ENCODE peak calls at places on chromosomes 1 and 21, in seven cellular contexts. P, L, I, W, B, M and G are unnamed samples.

GRCh38 chr21:43861716-43862115 is 3.3 kb upstream of the AGPAT3 start:
- DNase-seq in P (no peak), L (no peak), I (no peak), W (no peak), B (no peak), M (no peak), G (no peak)

GRCh38 chr1:117453958-117454357 is 86.7 kb downstream of the MAN1A2 start:
- DNase-seq in P (no peak), L (peak), I (no peak), W (no peak), B (no peak), M (no peak), G (no peak)

GRCh38 chr1:23084880-23085279 is 65.6 kb downstream of the KDM1A start:
- DNase-seq in P (no peak), L (no peak), I (no peak), W (no peak), B (no peak), M (no peak), G (no peak)

GRCh38 chr1:8554956-8555534 is 237.1 kb downstream of the SLC45A1 start:
- DNase-seq in P (no peak), L (peak), I (no peak), W (peak), B (peak), M (peak), G (no peak)

GRCh38 chr1:37562984-37563383 is 6.2 kb downstream of the DNALI1 start:
- DNase-seq in P (no peak), L (no peak), I (no peak), W (no peak), B (no peak), M (no peak), G (no peak)

GRCh38 chr1:117656202-117656641 is 50.4 kb downstream of the TENT5C start:
- DNase-seq in P (no peak), L (no peak), I (no peak), W (no peak), B (no peak), M (no peak), G (no peak)

GRCh38 chr1:201396859-201397464 is 2.2 kb downstream of the LAD1 start:
- DNase-seq in P (peak), L (peak), I (no peak), W (no peak), B (no peak), M (peak), G (no peak)

GRCh38 chr21:42534361-42534900 is 20.8 kb downstream of the SLC37A1 start:
- DNase-seq in P (no peak), L (no peak), I (no peak), W (no peak), B (no peak), M (peak), G (no peak)

GRCh38 chr1:80994934-80995333 is 805.8 kb upstream of the ADGRL2 start:
- DNase-seq in P (no peak), L (no peak), I (no peak), W (no peak), B (peak), M (no peak), G (no peak)

GRCh38 chr1:245684111-245684510 is 529.3 kb downstream of the KIF26B start:
- DNase-seq in P (no peak), L (no peak), I (no peak), W (no peak), B (no peak), M (no peak), G (no peak)

GRCh38 chr1:200526709-200527612 is 93.6 kb downstream of the KIF14 start:
- DNase-seq in P (no peak), L (no peak), I (no peak), W (peak), B (peak), M (no peak), G (no peak)

GRCh38 chr1:94425821-94426484 is 7.8 kb downstream of the ABCD3 start:
- DNase-seq in P (no peak), L (no peak), I (no peak), W (no peak), B (no peak), M (no peak), G (no peak)

GRCh38 chr1:239112092-239112491 is 274.3 kb upstream of the CHRM3 start:
- DNase-seq in P (no peak), L (no peak), I (no peak), W (no peak), B (no peak), M (no peak), G (no peak)

GRCh38 chr1:227234998-227235405 is 83.3 kb downstream of the CDC42BPA start:
- DNase-seq in P (no peak), L (peak), I (no peak), W (peak), B (peak), M (peak), G (no peak)

GRCh38 chr1:211492511-211493132 is 660 bp upstream of the RD3 start:
- DNase-seq in P (no peak), L (no peak), I (no peak), W (peak), B (no peak), M (no peak), G (no peak)

GRCh38 chr1:115647507-115647906 is 5.7 kb downstream of the VANGL1 start:
- DNase-seq in P (no peak), L (no peak), I (no peak), W (no peak), B (no peak), M (no peak), G (no peak)

GRCh38 chr21:25862596-25862995 is 127.8 kb downstream of the GABPA start:
- DNase-seq in P (no peak), L (peak), I (no peak), W (peak), B (peak), M (no peak), G (no peak)

GRCh38 chr1:15966081-15966955 is 9.6 kb downstream of the ZBTB17 start:
- DNase-seq in P (peak), L (no peak), I (no peak), W (peak), B (peak), M (no peak), G (peak)

GRCh38 chr21:34020005-34020847 is 53.2 kb upstream of the MRPS6 start:
- DNase-seq in P (no peak), L (no peak), I (no peak), W (no peak), B (no peak), M (no peak), G (no peak)

GRCh38 chr1:203797216-203797615 is 1.8 kb downstream of the ZBED6 start:
- DNase-seq in P (no peak), L (no peak), I (no peak), W (peak), B (no peak), M (no peak), G (no peak)

GRCh38 chr1:4396571-4396970 is 257.8 kb upstream of the AJAP1 start:
- DNase-seq in P (no peak), L (no peak), I (no peak), W (no peak), B (no peak), M (no peak), G (no peak)

GRCh38 chr1:193625255-193625654 is 438.8 kb upstream of the B3GALT2 start:
- DNase-seq in P (no peak), L (peak), I (no peak), W (peak), B (no peak), M (no peak), G (no peak)

DNA sequence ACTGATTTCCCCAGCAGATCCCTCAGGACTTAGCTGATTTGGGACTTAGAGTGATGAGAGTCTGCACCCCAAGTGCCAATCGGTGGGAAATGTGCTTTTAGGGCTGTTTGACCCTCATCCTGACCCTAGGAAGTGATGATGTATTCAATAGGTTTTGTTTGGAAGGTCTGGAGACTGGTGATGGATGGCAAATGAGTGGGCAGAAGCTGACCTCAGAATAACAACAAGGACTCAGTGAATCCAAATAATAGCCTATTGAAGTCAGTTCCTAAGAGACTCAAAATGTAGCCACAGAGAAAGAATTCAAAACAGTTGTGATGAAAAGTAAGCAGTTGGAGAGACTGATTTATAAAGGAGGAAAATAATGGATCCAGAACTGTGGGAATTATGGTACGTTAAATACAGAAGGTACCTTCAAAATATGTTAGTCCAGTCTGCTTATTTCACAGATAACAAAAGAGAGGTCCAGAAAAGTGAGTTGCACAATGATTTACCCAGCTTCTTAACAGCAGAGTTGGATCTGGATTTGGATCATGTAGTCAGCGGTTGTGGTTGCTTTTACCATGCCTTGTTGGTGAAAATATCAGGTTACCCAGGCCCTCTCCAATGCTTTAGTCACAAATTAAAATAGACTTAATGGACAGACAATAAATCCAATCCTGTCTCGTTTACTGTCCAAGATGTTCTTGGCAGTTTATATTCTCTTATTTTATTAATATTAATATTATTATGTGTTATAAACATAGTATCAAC is 123.0 kb upstream of the PTBP2 start:
- DNase-seq in P (no peak), L (no peak), I (no peak), W (peak), B (peak), M (no peak), G (peak)
- H3K27ac ChIP-seq in P (no peak), L (no peak), I (no peak), W (no peak), B (peak), M (no peak), G (peak)

GRCh38 chr1:46300673-46301405 is 2.6 kb downstream of the LRRC41 start:
- DNase-seq in P (no peak), L (peak), I (no peak), W (peak), B (peak), M (peak), G (no peak)
- H3K27ac ChIP-seq in P (peak), L (no peak), I (peak), W (peak), B (peak), M (peak), G (peak)

GRCh38 chr1:172473302-172473701 is 29.4 kb upstream of the PIGC start:
- DNase-seq in P (no peak), L (no peak), I (no peak), W (no peak), B (no peak), M (no peak), G (no peak)
- H3K27ac ChIP-seq in P (no peak), L (no peak), I (no peak), W (no peak), B (no peak), M (no peak), G (no peak)

GRCh38 chr1:36153476-36153875 is 2.5 kb upstream of the MAP7D1 start:
- DNase-seq in P (no peak), L (no peak), I (no peak), W (no peak), B (no peak), M (no peak), G (no peak)
- H3K27ac ChIP-seq in P (peak), L (no peak), I (peak), W (no peak), B (no peak), M (no peak), G (no peak)

GRCh38 chr1:2584822-2585317 is 1.7 kb upstream of the PRXL2B start:
- DNase-seq in P (no peak), L (no peak), I (no peak), W (no peak), B (no peak), M (no peak), G (no peak)
- H3K27ac ChIP-seq in P (peak), L (no peak), I (peak), W (no peak), B (no peak), M (peak), G (peak)

GRCh38 chr1:14769486-14770274 is 171.2 kb downstream of the KAZN start:
- DNase-seq in P (no peak), L (no peak), I (no peak), W (no peak), B (no peak), M (no peak), G (no peak)

GRCh38 chr1:14763977-14764376 is 165.5 kb downstream of the KAZN start:
- DNase-seq in P (no peak), L (no peak), I (no peak), W (no peak), B (no peak), M (no peak), G (no peak)

GRCh38 chr1:14768589-14769304 is 170.3 kb downstream of the KAZN start:
- DNase-seq in P (no peak), L (no peak), I (no peak), W (no peak), B (no peak), M (no peak), G (no peak)

GRCh38 chr1:14765773-14766172 is 167.3 kb downstream of the KAZN start:
- DNase-seq in P (no peak), L (peak), I (no peak), W (no peak), B (no peak), M (no peak), G (no peak)

GRCh38 chr1:14767075-14767474 is 168.6 kb downstream of the KAZN start:
- DNase-seq in P (no peak), L (no peak), I (no peak), W (no peak), B (no peak), M (no peak), G (no peak)
- H3K27ac ChIP-seq in P (no peak), L (no peak), I (no peak), W (no peak), B (no peak), M (no peak), G (no peak)

GRCh38 chr1:14681182-14681581 is 82.7 kb downstream of the KAZN start:
- DNase-seq in P (no peak), L (peak), I (no peak), W (peak), B (no peak), M (no peak), G (no peak)
- H3K27ac ChIP-seq in P (no peak), L (peak), I (no peak), W (no peak), B (no peak), M (no peak), G (no peak)

DNA sequence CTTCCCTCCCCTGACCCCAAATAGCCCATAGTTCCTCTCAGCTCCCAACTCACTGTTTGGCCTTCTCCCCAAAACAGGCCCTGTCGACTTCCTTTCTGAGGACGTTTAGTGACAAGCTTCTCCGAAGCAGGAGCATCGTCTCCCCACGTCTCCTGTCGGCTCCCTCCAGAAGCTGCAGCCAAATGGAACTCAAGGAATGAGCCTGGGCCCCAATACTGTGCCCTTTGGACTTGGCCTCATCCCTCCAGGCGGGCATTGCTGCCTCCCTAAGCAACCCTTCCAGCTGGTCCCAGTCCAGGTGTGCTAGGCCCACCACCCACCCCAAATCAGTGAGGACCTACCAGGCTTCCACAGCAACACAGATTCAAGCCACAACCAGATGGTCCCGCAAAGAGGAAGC is 33.0 kb downstream of the ACOT7 start:
- DNase-seq in P (no peak), L (no peak), I (no peak), W (no peak), B (no peak), M (no peak), G (no peak)
- H3K27ac ChIP-seq in P (no peak), L (no peak), I (peak), W (no peak), B (peak), M (no peak), G (no peak)

DNA sequence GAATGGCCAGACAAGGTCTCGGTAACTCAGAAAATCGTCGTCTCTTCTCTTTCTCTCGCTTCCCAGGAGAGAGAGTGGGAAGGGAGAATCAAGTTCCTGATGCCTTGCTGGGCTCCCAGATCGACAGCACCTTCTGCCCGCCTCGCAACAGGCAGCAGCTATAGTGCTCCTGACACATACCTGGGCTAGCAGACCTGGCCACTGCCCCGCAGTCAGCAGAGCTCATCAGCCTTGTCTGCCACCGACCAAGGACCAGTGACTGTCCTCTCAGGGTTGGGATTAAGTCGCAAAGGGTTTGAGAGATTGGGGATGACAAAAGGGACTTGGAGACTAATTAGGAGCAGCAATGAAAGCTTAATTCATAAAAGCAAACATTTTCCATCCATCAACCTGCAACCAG is 4.1 kb downstream of the RUNX3 start:
- DNase-seq in P (no peak), L (no peak), I (no peak), W (no peak), B (no peak), M (no peak), G (no peak)
- H3K27ac ChIP-seq in P (peak), L (no peak), I (no peak), W (no peak), B (no peak), M (no peak), G (no peak)

GRCh38 chr1:43366601-43367025 is 1.2 kb downstream of the ELOVL1 start:
- DNase-seq in P (no peak), L (peak), I (no peak), W (no peak), B (no peak), M (peak), G (no peak)
- H3K27ac ChIP-seq in P (peak), L (peak), I (peak), W (peak), B (peak), M (peak), G (peak)